ENCODE peak calls at places on chromosomes 11 and 22, in six cellular contexts. W is ovary, D is gastrocnemius medialis, S is cardiac muscle cell, K is upper lobe of left lung, G is heart right ventricle. U is an unnamed sample. For H3K36me3, the result is how much of the 10 kb centered on the place peaks cover.

GRCh38 chr22:50460942-50461341 is 13.9 kb downstream of the SBF1 start:
- DNase-seq in K (peak), S (no peak), W (no peak), G (no peak), D (no peak), U (no peak)

GRCh38 chr11:2731285-2732125 is 31.7 kb upstream of the KCNQ1OT1 start:
- DNase-seq in D (no peak), K (peak), G (peak), W (no peak), S (no peak), U (no peak)

GRCh38 chr11:83816572-83817187 is 530.5 kb upstream of the CCDC90B start:
- DNase-seq in S (peak), K (no peak), G (no peak), D (no peak), W (no peak), U (no peak)

GRCh38 chr11:69253028-69253427 is 40.9 kb upstream of the MYEOV start:
- DNase-seq in S (peak), W (no peak), D (no peak), K (no peak), G (no peak), U (no peak)

GRCh38 chr11:106092446-106092845 is 15.0 kb downstream of the AASDHPPT start:
- DNase-seq in S (no peak), G (no peak), K (no peak), D (no peak), W (no peak), U (no peak)

GRCh38 chr11:110501428-110501827 is 71.7 kb downstream of the FDX1 start:
- DNase-seq in G (no peak), W (no peak), S (peak), K (no peak), D (no peak), U (no peak)

GRCh38 chr11:128563308-128563707 is 24.1 kb downstream of the ETS1 start:
- DNase-seq in W (no peak), D (no peak), K (no peak), S (no peak), G (no peak), U (no peak)

GRCh38 chr22:48605856-48606255 is 1221.8 kb downstream of the BRD1 start:
- DNase-seq in D (no peak), S (no peak), G (no peak), K (no peak), W (peak), U (no peak)

GRCh38 chr11:115787302-115787701 is 283.1 kb upstream of the CADM1 start:
- DNase-seq in G (no peak), K (no peak), W (no peak), D (no peak), S (no peak), U (no peak)

GRCh38 chr22:48897638-48897954 is 930.1 kb downstream of the BRD1 start:
- DNase-seq in S (no peak), G (no peak), W (no peak), K (no peak), D (no peak), U (no peak)

GRCh38 chr11:16923987-16924386 is 90.2 kb downstream of the PLEKHA7 start:
- DNase-seq in W (no peak), S (no peak), D (no peak), G (no peak), K (no peak), U (no peak)

GRCh38 chr11:78576549-78577097 is 2.0 kb upstream of the NARS2 start:
- DNase-seq in G (no peak), D (no peak), S (no peak), K (no peak), W (no peak), U (no peak)

GRCh38 chr22:44383652-44384562 is 71.2 kb upstream of the SHISAL1 start:
- DNase-seq in K (no peak), G (peak), S (no peak), D (no peak), W (no peak), U (no peak)

GRCh38 chr22:46078241-46079092 is 71.9 kb upstream of the PPARA start:
- DNase-seq in W (peak), G (peak), K (peak), S (no peak), D (peak), U (peak)

GRCh38 chr22:46046299-46046685 is 69.3 kb upstream of the WNT7B start:
- DNase-seq in G (no peak), D (no peak), K (no peak), W (no peak), S (no peak), U (no peak)

GRCh38 chr11:100863080-100863581 is 176.0 kb downstream of the ARHGAP42 start:
- DNase-seq in D (peak), G (no peak), S (peak), K (no peak), W (no peak), U (no peak)

GRCh38 chr22:49775191-49776052 is 52.3 kb downstream of the BRD1 start:
- DNase-seq in K (peak), G (no peak), S (no peak), D (no peak), W (no peak), U (no peak)

GRCh38 chr22:47928626-47929025 is 1166.2 kb downstream of the TBC1D22A start:
- DNase-seq in G (no peak), W (no peak), K (no peak), S (no peak), D (no peak), U (peak)

GRCh38 chr11:79220171-79220570 is 220.7 kb downstream of the TENM4 start:
- DNase-seq in W (no peak), K (no peak), G (no peak), S (no peak), D (no peak), U (no peak)

GRCh38 chr11:66715346-66716085 is 13.5 kb downstream of the SPTBN2 start:
- DNase-seq in S (no peak), G (no peak), K (no peak), D (no peak), W (no peak), U (no peak)

GRCh38 chr11:63251312-63251711 is 7.9 kb upstream of the SLC22A25 start:
- DNase-seq in W (no peak), K (no peak), D (no peak), S (no peak), G (no peak), U (no peak)

GRCh38 chr11:66011239-66011784 is 496 bp upstream of the CST6 start:
- DNase-seq in S (peak), W (no peak), D (no peak), K (no peak), G (no peak), U (no peak)

GRCh38 chr11:74232316-74232950 is 61.3 kb downstream of the PPME1 start:
- DNase-seq in S (no peak), D (no peak), K (no peak), G (no peak), W (no peak), U (no peak)

GRCh38 chr11:57800444-57801184 is 39.0 kb downstream of the CTNND1 start:
- DNase-seq in S (peak), G (no peak), W (no peak), D (no peak), K (no peak), U (no peak)

GRCh38 chr11:57802411-57802810 is 40.8 kb downstream of the CTNND1 start:
- DNase-seq in D (no peak), K (no peak), W (no peak), S (no peak), G (no peak), U (no peak)

GRCh38 chr11:57801185-57801490 is 39.5 kb downstream of the CTNND1 start:
- DNase-seq in W (no peak), G (no peak), K (no peak), D (no peak), S (no peak), U (no peak)

GRCh38 chr11:57805780-57806179 is 44.2 kb downstream of the CTNND1 start:
- DNase-seq in G (no peak), S (no peak), K (no peak), D (no peak), W (no peak), U (no peak)

DNA sequence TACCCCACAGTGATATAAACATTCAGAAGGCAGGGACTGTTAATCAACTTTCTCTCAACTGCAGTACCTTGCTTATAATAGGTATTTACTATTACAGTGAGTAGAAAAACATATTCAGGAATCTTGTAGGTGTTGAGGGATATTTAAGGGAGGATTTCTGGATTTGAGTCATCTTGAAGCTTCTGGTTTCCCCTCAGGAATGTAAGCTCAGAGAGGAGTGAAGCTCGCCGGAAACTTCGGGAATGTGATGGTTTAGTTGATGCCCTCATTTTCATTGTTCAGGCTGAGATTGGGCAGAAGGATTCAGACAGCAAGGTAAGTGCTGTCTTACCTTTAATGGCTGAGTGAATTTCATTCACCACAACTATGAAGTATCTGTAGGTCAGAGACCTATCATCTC is 42.9 kb downstream of the CTNND1 start:
- DNase-seq in S (no peak), K (no peak), G (no peak), D (no peak), W (no peak), U (no peak)
- H3K36me3 ChIP-seq in S (half or more), K (half or more), G (half or more), D (half or more), W (under half), U (half or more)

GRCh38 chr22:33142282-33142681 is 84.1 kb upstream of the SYN3 start:
- DNase-seq in W (no peak), G (no peak), S (no peak), D (no peak), K (no peak), U (no peak)

GRCh38 chr22:33139937-33140336 is 81.8 kb upstream of the SYN3 start:
- DNase-seq in G (no peak), S (no peak), W (no peak), K (no peak), D (no peak), U (no peak)
- TF ChIP-seq CTCF in G (no peak), S (no peak), W (no peak), K (no peak), D (no peak), U (no peak)

GRCh38 chr11:61602775-61603569 is 22.1 kb upstream of the SYT7 start:
- DNase-seq in K (peak), W (peak), S (peak), G (peak), D (peak), U (peak)
- H3K4me3 ChIP-seq in K (no peak), W (no peak), S (no peak), G (no peak), D (no peak), U (no peak)

DNA sequence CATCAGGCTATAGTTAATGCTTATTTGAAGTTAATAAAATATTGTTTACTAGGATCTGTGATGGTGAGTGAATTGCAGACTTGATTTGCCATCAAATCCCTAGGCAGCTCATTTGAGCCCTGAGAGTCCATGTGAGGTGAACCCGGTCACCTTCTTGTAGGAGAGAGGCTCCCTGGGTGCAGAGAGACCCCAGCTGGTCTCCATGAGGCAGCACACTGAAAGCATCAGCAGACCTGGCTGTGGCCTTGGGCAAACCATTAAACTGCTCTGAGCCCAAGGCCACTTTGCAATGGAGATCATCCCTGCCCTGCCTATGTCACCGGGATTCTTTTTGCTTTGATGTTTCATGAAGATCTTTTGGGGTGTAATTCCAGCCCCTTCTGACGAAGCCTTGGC is 125.2 kb downstream of the MICAL2 start:
- DNase-seq in S (peak), G (no peak), K (no peak), D (no peak), W (peak), U (no peak)
- H3K36me3 ChIP-seq in S (half or more), G (half or more), K (under half), D (under half), W (under half), U (under half)

DNA sequence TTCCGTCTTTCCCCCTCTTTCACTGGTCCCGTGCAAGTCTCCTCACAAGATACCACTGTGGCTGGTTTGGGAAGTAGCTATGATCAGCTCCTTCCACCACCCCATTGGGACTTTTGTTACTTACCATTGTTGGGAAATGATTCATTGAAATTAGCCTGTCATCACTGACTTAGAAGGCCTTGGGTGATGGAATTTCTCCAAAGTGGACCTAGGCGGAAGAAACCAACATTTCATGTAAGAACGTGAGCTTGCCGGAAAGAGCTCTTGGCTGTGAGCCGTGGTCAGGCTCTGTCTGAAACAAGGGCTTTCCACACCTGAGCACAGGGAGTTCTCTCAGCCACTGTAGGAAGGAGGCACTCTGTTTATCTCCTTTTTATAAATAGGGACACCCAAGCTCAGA is 23.5 kb upstream of the CRYBB3 start:
- DNase-seq in W (no peak), K (no peak), S (no peak), G (no peak), D (no peak), U (no peak)
- TF ChIP-seq CTCF in W (no peak), K (no peak), S (no peak), G (no peak), D (no peak), U (no peak)

GRCh38 chr22:21970800-21971617 is 11.6 kb downstream of the TOP3B start:
- DNase-seq in K (peak), G (no peak), D (no peak), W (no peak), S (no peak), U (no peak)

GRCh38 chr22:21970037-21970799 is 12.4 kb downstream of the TOP3B start:
- DNase-seq in D (no peak), W (no peak), G (no peak), K (peak), S (no peak), U (no peak)

GRCh38 chr22:21972293-21972779 is 10.3 kb downstream of the TOP3B start:
- DNase-seq in G (no peak), K (peak), D (no peak), S (peak), W (no peak), U (no peak)

GRCh38 chr22:21972806-21973205 is 9.8 kb downstream of the TOP3B start:
- DNase-seq in W (no peak), G (no peak), K (peak), S (no peak), D (no peak), U (no peak)

DNA sequence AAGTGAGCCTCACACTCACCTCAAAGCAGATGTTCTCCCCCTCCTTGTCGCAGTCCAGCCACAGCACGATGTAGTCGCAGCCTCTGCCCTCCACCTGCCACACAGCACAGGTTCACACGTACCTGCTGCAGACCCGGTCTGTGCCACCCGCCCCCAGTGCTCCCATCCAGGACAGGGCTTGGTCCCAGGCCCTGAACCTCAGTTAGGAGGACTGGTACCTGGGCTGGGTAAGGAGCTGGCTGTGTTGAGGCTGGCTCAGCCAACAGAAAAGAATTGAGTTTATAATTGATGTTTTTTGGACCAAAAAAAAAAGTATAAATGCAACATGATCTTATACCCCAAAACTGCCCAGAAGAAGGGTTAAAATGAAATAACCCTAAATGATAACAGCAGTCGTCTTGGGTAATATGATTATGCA is 10.7 kb downstream of the TOP3B start:
- DNase-seq in W (no peak), D (no peak), G (no peak), S (no peak), K (no peak), U (no peak)
- H3K4me3 ChIP-seq in W (no peak), D (no peak), G (no peak), S (no peak), K (no peak), U (no peak)

DNA sequence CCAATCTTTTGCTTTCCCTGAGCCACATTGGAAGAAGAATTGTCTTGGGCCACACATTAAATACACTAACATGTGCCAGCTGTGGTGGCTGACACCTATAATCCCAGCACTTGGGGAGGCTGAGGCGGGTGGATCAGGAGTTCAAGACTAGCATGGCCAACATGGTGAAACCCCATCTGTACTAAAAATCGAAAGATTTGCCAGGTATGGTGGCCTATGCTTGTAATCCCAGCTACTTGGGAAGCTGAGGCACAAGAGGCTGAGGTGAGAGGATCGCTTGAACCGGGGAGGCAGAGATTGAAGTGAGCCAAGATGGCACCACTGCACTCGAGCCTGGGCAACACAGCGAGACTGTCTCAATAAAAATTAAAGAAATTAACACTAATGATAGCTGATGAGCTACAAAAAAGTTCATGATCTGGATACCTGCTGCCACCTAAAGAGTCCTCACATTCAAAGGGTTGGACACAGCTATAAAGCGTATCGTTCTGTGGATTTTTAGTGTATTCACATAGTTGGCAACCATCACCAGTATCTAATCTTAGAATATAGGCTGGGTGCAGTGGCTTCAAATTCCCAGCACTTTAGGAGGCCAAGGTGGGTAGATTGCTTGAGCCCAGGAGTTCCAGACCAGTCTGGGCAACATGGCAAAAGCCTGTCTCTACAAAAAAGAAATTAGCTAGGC is 3.4 kb upstream of the LDHC start:
- DNase-seq in S (no peak), W (no peak), D (no peak), K (no peak), G (no peak), U (no peak)
- H3K36me3 ChIP-seq in S (under half), W (under half), D (under half), K (half or more), G (half or more), U (under half)

DNA sequence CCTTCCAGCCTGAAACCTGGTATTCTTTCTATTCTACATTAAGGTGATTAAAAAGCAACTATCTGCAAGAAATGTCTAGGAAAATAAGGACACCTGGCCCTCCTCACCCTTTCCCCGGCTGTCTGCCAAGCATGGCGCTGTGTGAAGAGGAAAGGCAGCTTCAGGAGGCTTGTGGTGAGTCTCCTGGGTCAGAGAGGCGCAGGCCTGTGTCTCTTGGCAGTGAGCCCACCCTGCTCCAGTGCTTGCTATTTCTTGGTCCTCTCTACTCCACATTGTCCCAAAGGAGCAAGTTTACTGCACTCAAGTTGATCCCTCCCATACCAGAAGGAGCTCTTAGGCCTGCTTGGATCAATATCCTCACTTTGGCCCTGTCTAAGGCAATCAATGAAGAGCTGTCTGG is 520.7 kb upstream of the B3GAT1 start:
- DNase-seq in W (no peak), D (no peak), G (peak), S (no peak), K (no peak), U (no peak)
- TF ChIP-seq CTCF in W (no peak), D (no peak), G (no peak), S (no peak), K (no peak), U (no peak)

U was measured in right atrium auricular region.